ENCODE peak calls at places on chromosomes 12 and 14, in five cellular contexts. G, C, O, Y and H are unnamed samples.

GRCh38 chr14:90421001-90421580 is 24.3 kb downstream of the CALM1 start:
- DNase-seq in Y (no peak), G (peak), O (no peak), C (no peak), H (no peak)

GRCh38 chr12:117356048-117356447 is 5.4 kb downstream of the NOS1 start:
- DNase-seq in Y (no peak), O (no peak), G (no peak), C (no peak), H (no peak)

GRCh38 chr12:106918746-106919145 is 37.0 kb upstream of the TMEM263 start:
- DNase-seq in Y (peak), C (no peak), G (peak), O (no peak), H (no peak)

GRCh38 chr14:78764240-78764639 is 594.1 kb downstream of the NRXN3 start:
- DNase-seq in O (no peak), C (no peak), G (no peak), Y (peak), H (no peak)

GRCh38 chr14:36857136-36857535 is 195.5 kb downstream of the PAX9 start:
- DNase-seq in C (no peak), O (no peak), G (no peak), Y (no peak), H (no peak)

GRCh38 chr12:86724716-86725115 is 468.5 kb upstream of the MGAT4C start:
- DNase-seq in G (no peak), Y (peak), C (no peak), O (no peak), H (no peak)

GRCh38 chr14:80434574-80435321 is 223.4 kb upstream of the DIO2 start:
- DNase-seq in O (no peak), C (no peak), G (no peak), Y (no peak), H (peak)

GRCh38 chr14:77409131-77409533 is 14.2 kb downstream of the NOXRED1 start:
- DNase-seq in G (peak), Y (no peak), O (no peak), C (no peak), H (no peak)

GRCh38 chr14:54364555-54365415 is 32.0 kb upstream of the CDKN3 start:
- DNase-seq in C (no peak), O (no peak), Y (peak), G (no peak), H (peak)

GRCh38 chr12:18250313-18250916 is 10.9 kb upstream of the PIK3C2G start:
- DNase-seq in G (peak), C (no peak), O (no peak), Y (peak), H (peak)

GRCh38 chr12:131713349-131713748 is 2.5 kb downstream of the SFSWAP start:
- DNase-seq in C (no peak), Y (no peak), O (no peak), G (no peak), H (no peak)

GRCh38 chr14:68464716-68465115 is 328.2 kb downstream of the ZFP36L1 start:
- DNase-seq in O (no peak), Y (peak), G (no peak), C (no peak), H (peak)